ENCODE peak calls at places on chromosomes 12 and 14, in four cellular contexts. B is choroid plexus epithelial cell, C is Peyer's patch, N is heart left ventricle. M is an unnamed sample.

GRCh38 chr12:81079280-81080076 is 1.6 kb downstream of the ACSS3 start:
- DNase-seq in N (no peak), B (peak), C (no peak), M (peak)

GRCh38 chr14:75299064-75299463 is 20.4 kb downstream of the FOS start:
- DNase-seq in C (no peak), N (peak), B (peak), M (peak)

GRCh38 chr12:50215033-50215432 is 47.9 kb upstream of the CERS5 start:
- DNase-seq in C (no peak), B (peak), N (no peak), M (no peak)

GRCh38 chr14:22554706-22555572 is 34.1 kb downstream of the DAD1 start:
- DNase-seq in B (no peak), N (no peak), C (no peak), M (no peak)

GRCh38 chr12:1540690-1541089 is 53.7 kb downstream of the FBXL14 start:
- DNase-seq in B (no peak), C (no peak), N (no peak), M (no peak)

GRCh38 chr14:31069343-31069742 is 43.2 kb upstream of the STRN3 start:
- DNase-seq in B (no peak), C (no peak), N (no peak), M (no peak)

GRCh38 chr14:48075487-48075886 is 400.1 kb upstream of the MDGA2 start:
- DNase-seq in N (no peak), B (no peak), C (no peak), M (no peak)

GRCh38 chr14:104800600-104801283 is at the start of gene ZBTB42:
- DNase-seq in N (peak), C (peak), B (peak), M (peak)

GRCh38 chr14:66008631-66009030 is 477.5 kb upstream of the CCDC196 start:
- DNase-seq in C (no peak), B (no peak), N (no peak), M (peak)

GRCh38 chr14:46482200-46482599 is 169.4 kb downstream of the RPL10L start:
- DNase-seq in B (no peak), N (no peak), C (no peak), M (no peak)

GRCh38 chr12:80513211-80513610 is 69.2 kb downstream of the PTPRQ start:
- DNase-seq in N (no peak), B (no peak), C (no peak), M (no peak)

GRCh38 chr14:36826614-36827013 is 165.0 kb downstream of the PAX9 start:
- DNase-seq in B (no peak), N (no peak), C (no peak), M (no peak)

GRCh38 chr14:100317897-100318808 is 5.0 kb upstream of the SLC25A47 start:
- DNase-seq in N (peak), C (peak), B (peak), M (peak)

DNA sequence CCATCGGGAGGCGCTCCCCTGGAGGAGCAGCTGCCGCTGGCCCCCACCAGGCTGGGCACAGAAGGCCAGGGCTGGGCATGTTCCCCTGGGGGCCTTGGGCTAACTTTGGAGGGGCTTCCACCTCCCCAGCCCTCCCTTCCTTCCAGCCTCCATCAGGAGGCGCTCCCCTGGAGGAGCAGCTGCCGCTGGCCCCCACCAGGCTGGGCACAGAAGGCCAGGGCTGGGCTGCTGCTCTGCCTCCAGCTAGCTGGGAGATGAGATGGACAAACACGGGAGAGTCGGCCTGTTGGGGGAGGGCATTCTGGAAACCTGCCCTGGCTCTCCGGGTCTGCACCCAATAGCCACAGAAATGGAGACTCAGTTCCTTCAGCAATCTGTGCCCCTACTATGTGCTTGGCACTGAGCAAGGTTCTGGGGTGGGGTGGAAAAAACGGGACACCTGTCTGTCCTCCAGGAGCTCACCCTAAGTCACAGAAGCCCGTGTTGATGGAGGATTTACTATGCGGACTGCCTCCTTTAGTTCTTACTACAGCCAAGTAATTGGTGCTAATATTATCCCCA is 39.0 kb upstream of the CORO1C start:
- DNase-seq in C (no peak), B (no peak), N (no peak), M (no peak)
- TF ChIP-seq CTCF in C (no peak), B (peak), N (no peak), M (no peak)

DNA sequence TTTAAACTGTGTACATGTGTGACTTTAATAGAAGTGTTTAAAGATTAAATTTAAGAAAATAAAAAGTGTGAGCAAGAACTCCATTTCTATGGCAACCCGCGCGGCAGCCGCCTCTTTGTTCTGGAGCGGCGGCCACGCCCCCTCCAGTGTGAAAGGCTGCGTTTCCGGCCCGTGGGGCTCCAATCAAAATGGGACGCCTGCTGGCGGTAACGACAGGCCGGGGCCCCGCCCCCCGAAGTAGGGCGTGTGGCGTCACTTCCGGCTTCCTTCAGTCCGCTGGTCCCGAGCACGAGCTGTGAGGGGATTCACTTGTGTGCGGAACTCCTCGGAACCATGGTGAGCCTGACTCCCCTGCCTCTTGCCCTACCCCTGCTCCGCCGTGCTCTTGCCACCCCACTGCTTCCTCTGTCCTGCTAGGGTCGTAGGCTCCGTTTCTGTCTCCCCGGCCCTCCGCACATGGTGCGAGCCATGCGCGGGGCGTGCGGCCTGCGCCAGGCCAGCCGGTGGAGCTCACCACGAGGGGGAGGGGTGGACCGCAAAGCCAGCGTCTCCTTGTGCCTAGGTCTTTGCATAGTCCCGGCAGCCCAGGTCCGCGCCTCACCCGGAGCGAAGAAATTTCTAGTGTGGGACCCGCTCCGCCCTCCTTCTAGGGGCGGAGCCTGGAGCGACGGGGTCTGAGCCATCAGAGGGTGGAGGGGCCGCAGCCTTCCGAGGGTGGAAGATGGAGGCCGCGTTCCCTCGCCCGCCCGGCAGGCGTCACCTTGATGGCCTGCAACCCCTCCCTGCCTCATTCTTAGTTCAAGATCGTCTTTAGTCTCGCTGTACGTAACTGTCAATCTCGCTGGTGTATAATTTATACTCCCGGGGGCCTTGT is at the start of gene CCT2:
- DNase-seq in N (peak), B (peak), C (peak), M (peak)
- TF ChIP-seq CTCF in N (peak), B (peak), C (peak), M (peak)

DNA sequence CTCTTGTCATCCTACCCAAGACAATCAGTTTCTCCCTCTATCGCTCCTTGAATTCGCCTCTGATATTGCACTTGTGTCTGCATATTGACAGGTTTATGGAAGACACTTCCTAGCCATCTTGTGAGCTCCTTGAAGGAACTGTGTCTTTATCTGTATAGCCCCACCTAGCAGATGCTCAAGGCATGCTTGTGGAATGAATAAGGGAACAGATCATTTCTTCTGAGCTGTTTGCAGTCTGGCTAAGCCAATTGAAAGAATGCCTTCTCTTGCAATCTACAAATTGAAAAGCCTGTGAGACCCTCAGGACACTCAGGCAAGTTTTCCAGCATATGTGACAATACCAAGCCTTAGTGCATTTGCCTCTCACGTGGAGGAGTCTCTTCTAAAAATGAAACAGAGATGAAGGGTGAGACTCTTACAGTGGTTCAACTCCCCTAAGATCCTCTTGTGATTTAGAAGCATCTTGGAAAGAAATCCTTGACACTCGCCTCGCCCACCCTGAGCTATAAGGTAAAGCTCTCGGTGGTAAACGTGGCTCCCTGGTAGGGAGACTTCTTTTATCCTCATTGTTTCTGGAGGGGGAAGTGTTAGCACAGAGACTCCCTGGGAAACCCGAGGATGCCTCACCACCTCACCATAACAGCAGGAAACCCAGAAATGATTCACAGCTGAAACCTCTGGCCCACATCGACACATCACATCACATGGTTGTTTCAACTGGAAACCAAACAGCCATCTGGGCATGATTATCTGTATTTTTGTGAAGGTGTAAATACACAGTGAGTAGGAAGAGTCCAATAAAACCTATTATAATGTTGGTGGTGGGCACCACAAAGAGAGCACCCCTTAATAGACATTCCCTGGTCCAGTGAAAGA is 112.3 kb upstream of the BCL2L14 start:
- DNase-seq in C (no peak), N (no peak), B (peak), M (peak)
- TF ChIP-seq CTCF in C (no peak), N (no peak), B (peak), M (peak)

DNA sequence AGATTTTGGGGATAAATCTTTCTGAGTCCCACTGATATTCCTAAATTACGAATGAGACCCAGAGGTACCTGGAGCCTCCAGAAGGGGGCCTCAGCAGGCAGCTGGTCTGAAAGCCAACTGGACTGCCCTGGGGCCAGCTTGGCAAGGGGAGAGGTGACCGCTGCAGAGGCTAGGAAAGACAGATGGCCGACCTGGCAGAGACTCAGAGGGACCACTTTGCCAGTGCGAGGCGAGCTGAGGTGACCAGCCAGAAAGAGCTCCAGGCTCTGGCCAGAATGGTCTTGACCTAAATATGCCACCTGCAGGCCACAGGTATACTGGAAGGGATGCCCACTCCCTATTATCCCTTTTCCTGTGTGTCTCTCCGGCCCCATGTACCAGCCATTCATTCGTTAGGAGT is 256.8 kb upstream of the GARIN6 start:
- DNase-seq in C (no peak), N (no peak), B (no peak), M (no peak)
- TF ChIP-seq CTCF in C (no peak), N (no peak), B (peak), M (peak)

GRCh38 chr12:121230538-121230907 is 20.6 kb downstream of the P2RX4 start:
- DNase-seq in C (no peak), N (no peak), B (no peak), M (no peak)
- TF ChIP-seq CTCF in C (no peak), N (no peak), B (no peak), M (no peak)

GRCh38 chr14:86787782-86788181 is 1205.2 kb downstream of the GALC start:
- DNase-seq in C (no peak), B (peak), N (no peak), M (peak)

GRCh38 chr14:86796221-86797074 is 1196.5 kb downstream of the GALC start:
- DNase-seq in N (no peak), C (no peak), B (peak), M (peak)

GRCh38 chr14:86794689-86795088 is 1198.3 kb downstream of the GALC start:
- DNase-seq in B (no peak), N (no peak), C (no peak), M (no peak)

GRCh38 chr14:86788229-86788628 is 1204.8 kb downstream of the GALC start:
- DNase-seq in N (no peak), B (no peak), C (no peak), M (no peak)

GRCh38 chr14:86790408-86791364 is 1202.3 kb downstream of the GALC start:
- DNase-seq in N (no peak), B (no peak), C (no peak), M (peak)
- TF ChIP-seq CTCF in N (no peak), B (no peak), C (no peak), M (peak)

GRCh38 chr14:88185843-88186242 is 137.2 kb downstream of the KCNK10 start:
- DNase-seq in N (no peak), B (no peak), C (no peak), M (no peak)
- TF ChIP-seq CTCF in N (no peak), B (no peak), C (no peak), M (no peak)

DNA sequence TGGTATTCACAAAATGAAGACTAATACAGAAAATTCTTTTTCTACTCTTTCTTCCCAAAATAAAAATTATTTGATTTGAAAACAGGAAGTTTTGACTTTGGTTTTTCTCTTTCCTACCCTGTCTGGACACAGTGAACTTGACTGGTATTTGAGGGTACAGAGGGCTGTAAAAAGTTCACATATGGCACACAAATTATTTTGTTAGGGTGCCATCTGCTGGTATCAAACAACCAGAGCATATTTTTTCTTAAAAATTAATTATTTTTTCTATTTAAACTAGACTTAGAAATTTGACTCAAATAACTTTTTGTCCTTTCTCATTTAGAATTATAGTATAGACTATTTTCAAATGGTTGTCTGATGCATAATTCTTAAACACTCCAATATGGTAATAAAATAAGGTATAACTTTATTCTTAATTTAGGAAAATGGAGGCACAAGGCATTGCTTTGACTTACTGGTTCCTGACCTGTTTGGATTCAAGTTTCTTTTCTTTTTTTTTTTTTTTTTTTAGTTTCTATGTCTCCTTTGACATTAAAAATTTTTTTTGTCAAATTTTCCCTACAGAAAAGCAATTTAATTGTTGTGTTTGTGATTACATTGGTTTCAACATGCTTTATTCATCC is 390.6 kb downstream of the PRKD1 start:
- DNase-seq in C (no peak), N (no peak), B (peak), M (peak)
- TF ChIP-seq CTCF in C (no peak), N (peak), B (peak), M (peak)

DNA sequence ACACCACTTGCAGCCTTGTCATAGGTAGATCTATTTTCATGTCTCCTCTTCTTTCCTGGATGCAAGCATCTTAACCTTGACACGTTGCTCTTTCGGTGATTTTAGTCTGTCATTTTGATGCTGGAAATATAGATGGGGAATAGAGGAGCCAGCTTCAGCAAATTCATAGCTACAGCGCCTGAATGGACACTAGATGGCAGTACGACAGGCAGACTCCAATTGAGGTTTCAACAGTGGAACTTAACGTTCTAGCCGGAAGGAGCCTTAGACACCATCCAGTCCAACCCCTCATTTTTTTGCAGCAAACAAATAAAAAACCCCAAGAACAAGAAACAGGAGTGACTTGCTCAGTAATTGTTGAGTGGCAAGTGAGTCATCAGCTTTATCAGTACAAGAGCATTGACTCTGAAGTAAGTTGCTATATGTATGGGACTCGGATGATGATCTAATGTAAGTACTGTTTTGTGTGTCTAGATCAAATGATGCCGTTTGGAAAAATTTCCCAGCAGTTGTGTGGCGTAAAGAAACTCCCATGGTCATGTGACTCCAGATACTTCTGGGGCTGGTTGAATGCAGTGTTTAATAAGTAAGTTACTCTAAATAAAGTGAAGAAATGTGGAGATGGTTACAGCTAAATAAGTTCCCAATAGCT is 9.0 kb downstream of the DMAC2L start:
- DNase-seq in N (peak), B (peak), C (no peak), M (peak)
- TF ChIP-seq CTCF in N (peak), B (peak), C (peak), M (peak)

M was measured in A673.